ENCODE peak calls at places on chromosomes 16 and 17, in nine cellular contexts. One of them, this sample, is unnamed. For H3K36me3, the result is how much of the 10 kb centered on the place peaks cover.

GRCh38 chr17:27849474-27850185 is 43.5 kb downstream of the LYRM9 start:
- DNase-seq in aorta: no peak
- DNase-seq in bronchial epithelial cell: no peak
- DNase-seq in OCI-LY7: no peak
- DNase-seq in tibial artery: no peak
- DNase-seq in testis: no peak
- DNase-seq in heart right ventricle: no peak
- DNase-seq in CD4-positive, CD25-positive, alpha-beta regulatory T cell: no peak
- DNase-seq in psoas muscle: no peak
- DNase-seq in this sample: no peak

GRCh38 chr17:16872836-16873653 is 98.9 kb downstream of the TNFRSF13B start:
- DNase-seq in aorta: peak
- DNase-seq in bronchial epithelial cell: peak
- DNase-seq in OCI-LY7: peak
- DNase-seq in tibial artery: no peak
- DNase-seq in testis: peak
- DNase-seq in heart right ventricle: no peak
- DNase-seq in CD4-positive, CD25-positive, alpha-beta regulatory T cell: no peak
- DNase-seq in psoas muscle: no peak
- DNase-seq in this sample: no peak

GRCh38 chr17:48374650-48375230 is 55.3 kb downstream of the SKAP1 start:
- DNase-seq in aorta: no peak
- DNase-seq in bronchial epithelial cell: peak
- DNase-seq in OCI-LY7: peak
- DNase-seq in tibial artery: no peak
- DNase-seq in testis: no peak
- DNase-seq in heart right ventricle: no peak
- DNase-seq in CD4-positive, CD25-positive, alpha-beta regulatory T cell: no peak
- DNase-seq in psoas muscle: no peak
- DNase-seq in this sample: peak

GRCh38 chr17:50687200-50688066 is 20.3 kb downstream of the ANKRD40 start:
- DNase-seq in aorta: no peak
- DNase-seq in bronchial epithelial cell: no peak
- DNase-seq in OCI-LY7: no peak
- DNase-seq in tibial artery: peak
- DNase-seq in testis: peak
- DNase-seq in heart right ventricle: no peak
- DNase-seq in CD4-positive, CD25-positive, alpha-beta regulatory T cell: no peak
- DNase-seq in psoas muscle: no peak
- DNase-seq in this sample: no peak

GRCh38 chr17:27559996-27560481 is 70.9 kb upstream of the LGALS9 start:
- DNase-seq in aorta: peak
- DNase-seq in bronchial epithelial cell: peak
- DNase-seq in OCI-LY7: no peak
- DNase-seq in tibial artery: peak
- DNase-seq in testis: no peak
- DNase-seq in heart right ventricle: peak
- DNase-seq in CD4-positive, CD25-positive, alpha-beta regulatory T cell: no peak
- DNase-seq in psoas muscle: peak
- DNase-seq in this sample: no peak

GRCh38 chr17:9258115-9259020 is 237.1 kb downstream of the NTN1 start:
- DNase-seq in aorta: no peak
- DNase-seq in bronchial epithelial cell: peak
- DNase-seq in OCI-LY7: no peak
- DNase-seq in tibial artery: no peak
- DNase-seq in testis: no peak
- DNase-seq in heart right ventricle: no peak
- DNase-seq in CD4-positive, CD25-positive, alpha-beta regulatory T cell: no peak
- DNase-seq in psoas muscle: no peak
- DNase-seq in this sample: no peak

GRCh38 chr16:47944589-47944988 is 211.2 kb downstream of the ABCC12 start:
- DNase-seq in aorta: no peak
- DNase-seq in bronchial epithelial cell: no peak
- DNase-seq in OCI-LY7: no peak
- DNase-seq in tibial artery: no peak
- DNase-seq in testis: no peak
- DNase-seq in heart right ventricle: no peak
- DNase-seq in CD4-positive, CD25-positive, alpha-beta regulatory T cell: no peak
- DNase-seq in psoas muscle: no peak
- DNase-seq in this sample: no peak

GRCh38 chr16:82580293-82580900 is 46.4 kb upstream of the CDH13 start:
- DNase-seq in aorta: no peak
- DNase-seq in bronchial epithelial cell: peak
- DNase-seq in OCI-LY7: peak
- DNase-seq in tibial artery: no peak
- DNase-seq in testis: peak
- DNase-seq in heart right ventricle: peak
- DNase-seq in CD4-positive, CD25-positive, alpha-beta regulatory T cell: no peak
- DNase-seq in psoas muscle: peak
- DNase-seq in this sample: no peak

GRCh38 chr17:7330099-7331015 is 1.2 kb upstream of the NEURL4 start:
- DNase-seq in aorta: peak
- DNase-seq in bronchial epithelial cell: peak
- DNase-seq in OCI-LY7: peak
- DNase-seq in tibial artery: peak
- DNase-seq in testis: peak
- DNase-seq in heart right ventricle: peak
- DNase-seq in CD4-positive, CD25-positive, alpha-beta regulatory T cell: peak
- DNase-seq in psoas muscle: peak
- DNase-seq in this sample: peak

GRCh38 chr16:25192096-25192495 is 24.7 kb upstream of the AQP8 start:
- DNase-seq in aorta: no peak
- DNase-seq in bronchial epithelial cell: no peak
- DNase-seq in OCI-LY7: no peak
- DNase-seq in tibial artery: no peak
- DNase-seq in testis: no peak
- DNase-seq in heart right ventricle: no peak
- DNase-seq in CD4-positive, CD25-positive, alpha-beta regulatory T cell: no peak
- DNase-seq in psoas muscle: no peak
- DNase-seq in this sample: no peak

GRCh38 chr17:40301315-40301714 is 7.7 kb upstream of the RARA start:
- DNase-seq in aorta: no peak
- DNase-seq in bronchial epithelial cell: no peak
- DNase-seq in OCI-LY7: no peak
- DNase-seq in tibial artery: no peak
- DNase-seq in testis: peak
- DNase-seq in heart right ventricle: no peak
- DNase-seq in CD4-positive, CD25-positive, alpha-beta regulatory T cell: no peak
- DNase-seq in psoas muscle: peak
- DNase-seq in this sample: no peak

GRCh38 chr17:37490638-37491614 is 1.2 kb downstream of the DUSP14 start:
- DNase-seq in aorta: peak
- DNase-seq in bronchial epithelial cell: peak
- DNase-seq in OCI-LY7: peak
- DNase-seq in tibial artery: peak
- DNase-seq in testis: peak
- DNase-seq in heart right ventricle: peak
- DNase-seq in CD4-positive, CD25-positive, alpha-beta regulatory T cell: no peak
- DNase-seq in psoas muscle: peak
- DNase-seq in this sample: no peak

GRCh38 chr16:51133130-51133529 is 17.9 kb downstream of the SALL1 start:
- DNase-seq in aorta: no peak
- DNase-seq in bronchial epithelial cell: no peak
- DNase-seq in OCI-LY7: no peak
- DNase-seq in tibial artery: no peak
- DNase-seq in testis: no peak
- DNase-seq in heart right ventricle: no peak
- DNase-seq in CD4-positive, CD25-positive, alpha-beta regulatory T cell: no peak
- DNase-seq in psoas muscle: no peak
- DNase-seq in this sample: no peak
- H3K4me3 ChIP-seq in aorta: no peak
- H3K4me3 ChIP-seq in bronchial epithelial cell: no peak
- H3K4me3 ChIP-seq in OCI-LY7: no peak
- H3K4me3 ChIP-seq in tibial artery: no peak
- H3K4me3 ChIP-seq in testis: no peak
- H3K4me3 ChIP-seq in heart right ventricle: no peak
- H3K4me3 ChIP-seq in CD4-positive, CD25-positive, alpha-beta regulatory T cell: no peak
- H3K4me3 ChIP-seq in psoas muscle: no peak
- H3K4me3 ChIP-seq in this sample: no peak

GRCh38 chr17:34980353-34980680 is at the start of gene LIG3:
- DNase-seq in aorta: peak
- DNase-seq in bronchial epithelial cell: peak
- DNase-seq in OCI-LY7: peak
- DNase-seq in tibial artery: peak
- DNase-seq in testis: peak
- DNase-seq in heart right ventricle: peak
- DNase-seq in CD4-positive, CD25-positive, alpha-beta regulatory T cell: peak
- DNase-seq in psoas muscle: peak
- DNase-seq in this sample: peak
- H3K36me3 ChIP-seq in aorta: under half
- H3K36me3 ChIP-seq in bronchial epithelial cell: under half
- H3K36me3 ChIP-seq in OCI-LY7: under half
- H3K36me3 ChIP-seq in tibial artery: under half
- H3K36me3 ChIP-seq in testis: under half
- H3K36me3 ChIP-seq in heart right ventricle: under half
- H3K36me3 ChIP-seq in CD4-positive, CD25-positive, alpha-beta regulatory T cell: under half
- H3K36me3 ChIP-seq in psoas muscle: under half
- H3K36me3 ChIP-seq in this sample: under half

GRCh38 chr16:10308305-10309193 is 77.3 kb upstream of the ATF7IP2 start:
- DNase-seq in aorta: no peak
- DNase-seq in bronchial epithelial cell: peak
- DNase-seq in OCI-LY7: no peak
- DNase-seq in tibial artery: no peak
- DNase-seq in testis: no peak
- DNase-seq in heart right ventricle: no peak
- DNase-seq in CD4-positive, CD25-positive, alpha-beta regulatory T cell: no peak
- DNase-seq in psoas muscle: no peak
- DNase-seq in this sample: no peak
- H3K4me3 ChIP-seq in aorta: no peak
- H3K4me3 ChIP-seq in bronchial epithelial cell: no peak
- H3K4me3 ChIP-seq in OCI-LY7: no peak
- H3K4me3 ChIP-seq in tibial artery: no peak
- H3K4me3 ChIP-seq in testis: no peak
- H3K4me3 ChIP-seq in heart right ventricle: no peak
- H3K4me3 ChIP-seq in CD4-positive, CD25-positive, alpha-beta regulatory T cell: no peak
- H3K4me3 ChIP-seq in psoas muscle: no peak
- H3K4me3 ChIP-seq in this sample: no peak

GRCh38 chr17:57619061-57619937 is 125.8 kb downstream of the CCDC182 start:
- DNase-seq in aorta: peak
- DNase-seq in bronchial epithelial cell: no peak
- DNase-seq in OCI-LY7: no peak
- DNase-seq in tibial artery: peak
- DNase-seq in testis: no peak
- DNase-seq in heart right ventricle: no peak
- DNase-seq in CD4-positive, CD25-positive, alpha-beta regulatory T cell: no peak
- DNase-seq in psoas muscle: peak
- DNase-seq in this sample: no peak
- H3K36me3 ChIP-seq in aorta: under half
- H3K36me3 ChIP-seq in bronchial epithelial cell: under half
- H3K36me3 ChIP-seq in OCI-LY7: under half
- H3K36me3 ChIP-seq in tibial artery: under half
- H3K36me3 ChIP-seq in testis: under half
- H3K36me3 ChIP-seq in heart right ventricle: under half
- H3K36me3 ChIP-seq in CD4-positive, CD25-positive, alpha-beta regulatory T cell: under half
- H3K36me3 ChIP-seq in psoas muscle: under half
- H3K36me3 ChIP-seq in this sample: under half

GRCh38 chr17:14321476-14321949 is 20.6 kb downstream of the HS3ST3B1 start:
- DNase-seq in aorta: no peak
- DNase-seq in bronchial epithelial cell: no peak
- DNase-seq in OCI-LY7: no peak
- DNase-seq in tibial artery: no peak
- DNase-seq in testis: no peak
- DNase-seq in heart right ventricle: no peak
- DNase-seq in CD4-positive, CD25-positive, alpha-beta regulatory T cell: no peak
- DNase-seq in psoas muscle: no peak
- DNase-seq in this sample: no peak
- H3K4me3 ChIP-seq in aorta: no peak
- H3K4me3 ChIP-seq in bronchial epithelial cell: no peak
- H3K4me3 ChIP-seq in OCI-LY7: no peak
- H3K4me3 ChIP-seq in tibial artery: no peak
- H3K4me3 ChIP-seq in testis: no peak
- H3K4me3 ChIP-seq in heart right ventricle: no peak
- H3K4me3 ChIP-seq in CD4-positive, CD25-positive, alpha-beta regulatory T cell: peak
- H3K4me3 ChIP-seq in psoas muscle: no peak
- H3K4me3 ChIP-seq in this sample: peak

GRCh38 chr16:2938206-2938605 is 25.9 kb upstream of the KREMEN2 start:
- DNase-seq in aorta: no peak
- DNase-seq in bronchial epithelial cell: no peak
- DNase-seq in OCI-LY7: no peak
- DNase-seq in tibial artery: no peak
- DNase-seq in testis: no peak
- DNase-seq in heart right ventricle: no peak
- DNase-seq in CD4-positive, CD25-positive, alpha-beta regulatory T cell: no peak
- DNase-seq in psoas muscle: no peak
- DNase-seq in this sample: no peak

GRCh38 chr16:2934450-2934849 is 22.7 kb downstream of the FLYWCH1 start:
- DNase-seq in aorta: no peak
- DNase-seq in bronchial epithelial cell: no peak
- DNase-seq in OCI-LY7: no peak
- DNase-seq in tibial artery: no peak
- DNase-seq in testis: no peak
- DNase-seq in heart right ventricle: no peak
- DNase-seq in CD4-positive, CD25-positive, alpha-beta regulatory T cell: no peak
- DNase-seq in psoas muscle: no peak
- DNase-seq in this sample: no peak

GRCh38 chr16:2937170-2937569 is 25.4 kb downstream of the FLYWCH1 start:
- DNase-seq in aorta: no peak
- DNase-seq in bronchial epithelial cell: no peak
- DNase-seq in OCI-LY7: no peak
- DNase-seq in tibial artery: no peak
- DNase-seq in testis: no peak
- DNase-seq in heart right ventricle: no peak
- DNase-seq in CD4-positive, CD25-positive, alpha-beta regulatory T cell: no peak
- DNase-seq in psoas muscle: no peak
- DNase-seq in this sample: no peak

GRCh38 chr16:2935418-2935817 is 23.7 kb downstream of the FLYWCH1 start:
- DNase-seq in aorta: no peak
- DNase-seq in bronchial epithelial cell: no peak
- DNase-seq in OCI-LY7: no peak
- DNase-seq in tibial artery: no peak
- DNase-seq in testis: no peak
- DNase-seq in heart right ventricle: no peak
- DNase-seq in CD4-positive, CD25-positive, alpha-beta regulatory T cell: no peak
- DNase-seq in psoas muscle: no peak
- DNase-seq in this sample: no peak

GRCh38 chr16:2936436-2937011 is 24.8 kb downstream of the FLYWCH1 start:
- DNase-seq in aorta: no peak
- DNase-seq in bronchial epithelial cell: no peak
- DNase-seq in OCI-LY7: no peak
- DNase-seq in tibial artery: no peak
- DNase-seq in testis: no peak
- DNase-seq in heart right ventricle: no peak
- DNase-seq in CD4-positive, CD25-positive, alpha-beta regulatory T cell: no peak
- DNase-seq in psoas muscle: no peak
- DNase-seq in this sample: no peak
- H3K36me3 ChIP-seq in aorta: under half
- H3K36me3 ChIP-seq in bronchial epithelial cell: under half
- H3K36me3 ChIP-seq in OCI-LY7: under half
- H3K36me3 ChIP-seq in tibial artery: half or more
- H3K36me3 ChIP-seq in testis: under half
- H3K36me3 ChIP-seq in heart right ventricle: half or more
- H3K36me3 ChIP-seq in CD4-positive, CD25-positive, alpha-beta regulatory T cell: under half
- H3K36me3 ChIP-seq in psoas muscle: under half
- H3K36me3 ChIP-seq in this sample: under half